ENCODE peak calls at places on chromosome 1, in four cellular contexts. One of them, this sample, is unnamed.

GRCh38 chr1:22526098-22526497 is 37.2 kb upstream of the EPHA8 start:
- DNase-seq in BJ: no peak
- DNase-seq in NB4: no peak
- DNase-seq in AG10803: no peak
- DNase-seq in this sample: no peak

GRCh38 chr1:209646558-209646957 is 5.7 kb downstream of the LAMB3 start:
- DNase-seq in BJ: no peak
- DNase-seq in NB4: no peak
- DNase-seq in AG10803: peak
- DNase-seq in this sample: no peak

GRCh38 chr1:16072616-16073484 is 601 bp downstream of the FAM131C start:
- DNase-seq in BJ: no peak
- DNase-seq in NB4: no peak
- DNase-seq in AG10803: no peak
- DNase-seq in this sample: no peak

GRCh38 chr1:181013144-181013543 is 9.5 kb downstream of the STX6 start:
- DNase-seq in BJ: no peak
- DNase-seq in NB4: peak
- DNase-seq in AG10803: peak
- DNase-seq in this sample: no peak

GRCh38 chr1:227002531-227003049 is 62.5 kb downstream of the COQ8A start:
- DNase-seq in BJ: no peak
- DNase-seq in NB4: no peak
- DNase-seq in AG10803: no peak
- DNase-seq in this sample: no peak

GRCh38 chr1:233367057-233367759 is 39.7 kb downstream of the MAP3K21 start:
- DNase-seq in BJ: peak
- DNase-seq in NB4: no peak
- DNase-seq in AG10803: peak
- DNase-seq in this sample: peak

GRCh38 chr1:226938903-226939438 is 1.1 kb upstream of the COQ8A start:
- DNase-seq in BJ: peak
- DNase-seq in NB4: peak
- DNase-seq in AG10803: peak
- DNase-seq in this sample: peak

GRCh38 chr1:211632117-211632807 is 43.2 kb downstream of the NEK2 start:
- DNase-seq in BJ: no peak
- DNase-seq in NB4: peak
- DNase-seq in AG10803: no peak
- DNase-seq in this sample: no peak

GRCh38 chr1:221712198-221712684 is 29.6 kb downstream of the DUSP10 start:
- DNase-seq in BJ: peak
- DNase-seq in NB4: peak
- DNase-seq in AG10803: peak
- DNase-seq in this sample: peak

GRCh38 chr1:192439373-192440025 is 122.7 kb downstream of the RGS21 start:
- DNase-seq in BJ: no peak
- DNase-seq in NB4: no peak
- DNase-seq in AG10803: peak
- DNase-seq in this sample: peak

GRCh38 chr1:23200885-23201284 is 16.4 kb downstream of the HTR1D start:
- DNase-seq in BJ: no peak
- DNase-seq in NB4: no peak
- DNase-seq in AG10803: no peak
- DNase-seq in this sample: no peak

DNA sequence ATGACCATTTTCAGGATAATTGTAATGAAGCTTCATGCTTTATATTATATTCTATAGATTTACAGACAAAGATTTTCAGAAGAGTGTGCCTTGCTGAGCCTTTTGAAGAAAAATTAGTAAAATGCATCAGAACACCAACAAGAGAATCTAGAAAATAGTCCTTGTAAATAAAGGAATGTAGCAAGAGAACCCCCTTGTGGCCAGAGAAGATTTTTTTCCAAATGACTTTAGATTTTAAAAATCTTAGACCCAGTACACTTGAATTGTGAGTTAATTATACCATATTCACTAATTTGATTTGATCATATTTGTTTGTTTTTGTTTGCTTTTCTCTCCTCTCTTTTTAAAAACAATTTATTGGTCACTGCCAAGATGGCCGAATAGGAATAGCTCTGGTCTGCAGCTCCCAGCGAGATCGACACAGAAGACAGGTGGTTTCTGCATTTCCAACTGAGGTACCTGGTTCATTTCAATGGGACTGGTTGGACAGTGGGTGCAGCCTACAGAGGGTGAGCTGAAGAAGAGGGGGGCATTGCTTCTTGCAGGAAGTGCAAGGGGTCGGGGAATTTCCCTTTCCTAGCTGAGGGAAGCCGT is 12.8 kb upstream of the IFI44L start:
- DNase-seq in BJ: no peak
- DNase-seq in NB4: peak
- DNase-seq in AG10803: peak
- DNase-seq in this sample: peak
- TF ChIP-seq CTCF in BJ: peak
- TF ChIP-seq CTCF in NB4: no peak
- TF ChIP-seq CTCF in AG10803: peak
- TF ChIP-seq CTCF in this sample: peak

GRCh38 chr1:4173731-4174130 is 273.7 kb upstream of the C1orf174 start:
- DNase-seq in BJ: no peak
- DNase-seq in NB4: no peak
- DNase-seq in AG10803: no peak
- DNase-seq in this sample: no peak
- H3K4me3 ChIP-seq in BJ: no peak
- H3K4me3 ChIP-seq in NB4: no peak
- H3K4me3 ChIP-seq in AG10803: no peak
- H3K4me3 ChIP-seq in this sample: no peak

GRCh38 chr1:157580179-157580827 is 17.6 kb downstream of the FCRL4 start:
- DNase-seq in BJ: peak
- DNase-seq in NB4: peak
- DNase-seq in AG10803: peak
- DNase-seq in this sample: peak
- TF ChIP-seq CTCF in BJ: peak
- TF ChIP-seq CTCF in NB4: peak
- TF ChIP-seq CTCF in AG10803: peak
- TF ChIP-seq CTCF in this sample: peak

GRCh38 chr1:173479649-173480048 is 2.5 kb downstream of the PRDX6 start:
- DNase-seq in BJ: no peak
- DNase-seq in NB4: no peak
- DNase-seq in AG10803: peak
- DNase-seq in this sample: no peak
- H3K4me3 ChIP-seq in BJ: peak
- H3K4me3 ChIP-seq in NB4: peak
- H3K4me3 ChIP-seq in AG10803: peak
- H3K4me3 ChIP-seq in this sample: peak

DNA sequence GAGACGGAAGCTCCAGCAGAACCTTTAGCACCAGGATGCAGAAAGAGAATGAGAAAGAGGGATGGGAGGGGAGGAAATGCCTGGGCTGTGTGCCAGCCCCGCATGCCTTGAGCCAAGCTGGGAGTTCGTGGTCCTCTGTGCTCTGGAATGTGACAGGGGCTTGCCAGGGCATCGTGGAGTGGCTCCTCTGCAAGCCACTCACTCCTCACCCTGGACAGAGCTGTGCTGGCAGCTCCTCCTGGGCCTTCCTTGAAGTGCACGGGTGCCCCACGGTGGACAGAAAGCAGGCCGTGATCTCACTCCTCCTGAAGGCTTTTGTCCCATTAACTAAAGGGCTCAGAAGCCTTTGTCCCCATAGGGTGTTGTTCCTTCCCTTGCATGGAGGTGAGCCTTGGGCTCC is 34.8 kb upstream of the PRELP start:
- DNase-seq in BJ: no peak
- DNase-seq in NB4: peak
- DNase-seq in AG10803: peak
- DNase-seq in this sample: peak
- TF ChIP-seq CTCF in BJ: peak
- TF ChIP-seq CTCF in NB4: peak
- TF ChIP-seq CTCF in AG10803: peak
- TF ChIP-seq CTCF in this sample: peak

DNA sequence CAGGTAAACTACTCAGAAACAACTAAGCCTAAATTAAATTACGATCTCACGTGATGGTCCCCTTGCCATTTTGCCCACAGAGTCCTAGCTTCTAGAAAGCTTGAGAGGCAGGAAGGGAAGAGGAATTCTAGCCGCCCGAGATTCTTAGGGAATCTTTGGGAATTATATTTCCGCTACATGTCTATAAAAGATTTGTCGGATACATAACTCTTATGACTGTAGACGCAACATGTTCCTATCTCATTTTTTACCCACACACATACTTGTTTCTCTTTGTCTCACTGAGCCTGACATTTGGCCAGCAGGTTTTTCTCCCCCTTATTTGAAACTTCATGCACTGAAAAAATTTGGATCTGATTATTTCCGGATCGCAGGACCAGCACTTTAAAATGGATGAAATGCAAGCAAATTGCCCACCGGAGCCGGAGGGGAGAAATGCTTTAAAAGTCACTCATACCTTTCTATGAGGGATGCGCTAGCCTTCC is 5.5 kb downstream of the GLIS1 start:
- DNase-seq in BJ: peak
- DNase-seq in NB4: no peak
- DNase-seq in AG10803: peak
- DNase-seq in this sample: peak
- H3K4me3 ChIP-seq in BJ: peak
- H3K4me3 ChIP-seq in NB4: no peak
- H3K4me3 ChIP-seq in AG10803: peak
- H3K4me3 ChIP-seq in this sample: peak

GRCh38 chr1:234620272-234620711 is 10.3 kb upstream of the IRF2BP2 start:
- DNase-seq in BJ: no peak
- DNase-seq in NB4: peak
- DNase-seq in AG10803: peak
- DNase-seq in this sample: no peak

GRCh38 chr1:234618726-234619049 is 8.7 kb upstream of the IRF2BP2 start:
- DNase-seq in BJ: no peak
- DNase-seq in NB4: no peak
- DNase-seq in AG10803: no peak
- DNase-seq in this sample: no peak

GRCh38 chr1:234620786-234621468 is 10.9 kb upstream of the IRF2BP2 start:
- DNase-seq in BJ: no peak
- DNase-seq in NB4: no peak
- DNase-seq in AG10803: no peak
- DNase-seq in this sample: no peak

GRCh38 chr1:234619071-234619480 is 9.1 kb upstream of the IRF2BP2 start:
- DNase-seq in BJ: no peak
- DNase-seq in NB4: no peak
- DNase-seq in AG10803: peak
- DNase-seq in this sample: no peak

GRCh38 chr1:234619794-234620247 is 9.8 kb upstream of the IRF2BP2 start:
- DNase-seq in BJ: no peak
- DNase-seq in NB4: peak
- DNase-seq in AG10803: no peak
- DNase-seq in this sample: no peak
- TF ChIP-seq CTCF in BJ: no peak
- TF ChIP-seq CTCF in NB4: no peak
- TF ChIP-seq CTCF in AG10803: no peak
- TF ChIP-seq CTCF in this sample: no peak

GRCh38 chr1:204377800-204378608 is 18.3 kb upstream of the PLEKHA6 start:
- DNase-seq in BJ: no peak
- DNase-seq in NB4: peak
- DNase-seq in AG10803: no peak
- DNase-seq in this sample: no peak
- H3K4me3 ChIP-seq in BJ: peak
- H3K4me3 ChIP-seq in NB4: peak
- H3K4me3 ChIP-seq in AG10803: peak
- H3K4me3 ChIP-seq in this sample: peak

GRCh38 chr1:106268070-106268469 is 788.4 kb upstream of the PRMT6 start:
- DNase-seq in BJ: no peak
- DNase-seq in NB4: peak
- DNase-seq in AG10803: no peak
- DNase-seq in this sample: no peak
- TF ChIP-seq CTCF in BJ: no peak
- TF ChIP-seq CTCF in NB4: no peak
- TF ChIP-seq CTCF in AG10803: no peak
- TF ChIP-seq CTCF in this sample: peak

This sample was measured in astrocyte of the cerebellum.